ENCODE peak calls at places on chromosomes 3 and 15, in four cellular contexts. One of them, this sample, is unnamed.

GRCh38 chr3:10299175-10299574 is 6.4 kb upstream of the GHRL start:
- DNase-seq in IMR-90: peak
- DNase-seq in GM12878: no peak
- DNase-seq in K562: no peak
- DNase-seq in this sample: no peak

GRCh38 chr3:197122394-197122793 is 92.8 kb upstream of the MELTF start:
- DNase-seq in IMR-90: no peak
- DNase-seq in GM12878: no peak
- DNase-seq in K562: no peak
- DNase-seq in this sample: no peak

GRCh38 chr3:138944842-138945645 is 1.9 kb downstream of the FOXL2 start:
- DNase-seq in IMR-90: no peak
- DNase-seq in GM12878: no peak
- DNase-seq in K562: peak
- DNase-seq in this sample: no peak

GRCh38 chr3:171653701-171654100 is 156.6 kb downstream of the PLD1 start:
- DNase-seq in IMR-90: no peak
- DNase-seq in GM12878: no peak
- DNase-seq in K562: no peak
- DNase-seq in this sample: no peak

GRCh38 chr3:73408597-73408996 is 216.1 kb downstream of the PDZRN3 start:
- DNase-seq in IMR-90: no peak
- DNase-seq in GM12878: no peak
- DNase-seq in K562: no peak
- DNase-seq in this sample: no peak

GRCh38 chr3:86801921-86802320 is 189.0 kb downstream of the VGLL3 start:
- DNase-seq in IMR-90: peak
- DNase-seq in GM12878: no peak
- DNase-seq in K562: no peak
- DNase-seq in this sample: no peak

GRCh38 chr3:43770426-43771103 is 79.8 kb downstream of the ABHD5 start:
- DNase-seq in IMR-90: no peak
- DNase-seq in GM12878: no peak
- DNase-seq in K562: peak
- DNase-seq in this sample: peak

GRCh38 chr15:98801234-98801561 is 152.9 kb downstream of the IGF1R start:
- DNase-seq in IMR-90: no peak
- DNase-seq in GM12878: no peak
- DNase-seq in K562: no peak
- DNase-seq in this sample: no peak

GRCh38 chr15:92638291-92638708 is 17.3 kb downstream of the FAM174B start:
- DNase-seq in IMR-90: peak
- DNase-seq in GM12878: no peak
- DNase-seq in K562: no peak
- DNase-seq in this sample: no peak

GRCh38 chr3:23691343-23691895 is 114.3 kb upstream of the UBE2E1 start:
- DNase-seq in IMR-90: peak
- DNase-seq in GM12878: no peak
- DNase-seq in K562: no peak
- DNase-seq in this sample: no peak

DNA sequence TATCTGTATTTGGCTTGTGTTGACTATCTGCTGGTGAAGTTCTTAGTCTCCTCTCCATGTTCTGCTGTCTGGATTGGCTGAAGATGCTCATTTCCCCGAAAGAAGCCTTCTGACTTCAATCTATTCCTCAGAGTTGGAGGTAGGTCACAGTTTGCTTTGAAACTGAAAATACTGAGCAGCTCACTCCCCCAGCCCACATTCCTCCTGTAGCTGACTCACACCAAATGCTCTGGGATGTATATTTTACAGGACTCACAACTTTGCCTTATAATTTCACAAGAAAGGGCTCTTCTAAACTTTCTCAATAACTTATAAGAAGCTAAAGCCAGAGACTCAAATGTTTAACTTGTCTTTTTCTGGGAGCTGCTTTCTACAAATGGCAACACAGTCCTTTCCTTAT is 36.3 kb upstream of the SNX4 start:
- DNase-seq in IMR-90: peak
- DNase-seq in GM12878: no peak
- DNase-seq in K562: no peak
- DNase-seq in this sample: no peak
- TF ChIP-seq ELK1 in IMR-90: no peak
- TF ChIP-seq ELK1 in GM12878: no peak
- TF ChIP-seq ELK1 in K562: no peak
- TF ChIP-seq ELK1 in this sample: no peak

GRCh38 chr15:39462691-39463090 is 118.2 kb upstream of the THBS1 start:
- DNase-seq in IMR-90: peak
- DNase-seq in GM12878: no peak
- DNase-seq in K562: no peak
- DNase-seq in this sample: no peak

GRCh38 chr15:39460748-39461147 is 120.1 kb upstream of the THBS1 start:
- DNase-seq in IMR-90: no peak
- DNase-seq in GM12878: no peak
- DNase-seq in K562: no peak
- DNase-seq in this sample: no peak

GRCh38 chr15:39459538-39459937 is 121.3 kb upstream of the THBS1 start:
- DNase-seq in IMR-90: no peak
- DNase-seq in GM12878: no peak
- DNase-seq in K562: no peak
- DNase-seq in this sample: no peak

GRCh38 chr15:39458131-39458530 is 122.7 kb upstream of the THBS1 start:
- DNase-seq in IMR-90: no peak
- DNase-seq in GM12878: no peak
- DNase-seq in K562: no peak
- DNase-seq in this sample: no peak

DNA sequence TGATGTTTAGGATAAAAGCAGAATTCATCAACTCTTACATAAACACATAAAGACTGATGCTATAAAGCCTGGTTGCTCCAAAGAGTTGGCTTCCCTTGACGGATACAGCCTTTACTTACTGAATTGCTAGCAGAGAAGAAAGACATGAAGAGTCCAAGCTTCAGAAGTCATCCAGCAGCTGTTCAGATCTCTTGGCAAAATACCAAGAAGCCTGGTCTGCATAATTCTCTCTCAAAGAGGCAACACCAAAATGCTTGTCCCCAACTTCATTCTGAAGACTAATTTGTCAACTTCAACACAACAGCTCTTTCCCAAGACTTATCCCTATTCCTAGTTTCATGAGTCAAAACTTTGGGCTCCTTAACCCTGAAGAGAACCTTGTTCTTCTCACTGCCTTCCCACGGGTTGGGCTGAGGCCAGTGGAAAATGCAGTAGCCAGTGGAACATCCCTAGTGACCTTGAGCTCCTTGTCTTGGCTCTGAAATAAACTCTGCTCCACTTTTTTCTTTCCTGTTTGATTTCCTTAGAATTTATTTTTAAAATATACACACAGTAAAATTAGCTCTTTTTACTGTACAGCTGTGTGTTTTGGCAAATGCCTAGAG is 119.2 kb upstream of the THBS1 start:
- DNase-seq in IMR-90: no peak
- DNase-seq in GM12878: no peak
- DNase-seq in K562: no peak
- DNase-seq in this sample: no peak
- TF ChIP-seq ELK1 in IMR-90: no peak
- TF ChIP-seq ELK1 in GM12878: no peak
- TF ChIP-seq ELK1 in K562: no peak
- TF ChIP-seq ELK1 in this sample: no peak

GRCh38 chr3:115790759-115791158 is 167.4 kb downstream of the GAP43 start:
- DNase-seq in IMR-90: peak
- DNase-seq in GM12878: no peak
- DNase-seq in K562: peak
- DNase-seq in this sample: peak
- TF ChIP-seq ELK1 in IMR-90: no peak
- TF ChIP-seq ELK1 in GM12878: no peak
- TF ChIP-seq ELK1 in K562: no peak
- TF ChIP-seq ELK1 in this sample: no peak

GRCh38 chr15:67785431-67785830 is 39.9 kb upstream of the SKOR1 start:
- DNase-seq in IMR-90: no peak
- DNase-seq in GM12878: no peak
- DNase-seq in K562: no peak
- DNase-seq in this sample: no peak

GRCh38 chr15:67782592-67782991 is 42.7 kb upstream of the SKOR1 start:
- DNase-seq in IMR-90: no peak
- DNase-seq in GM12878: no peak
- DNase-seq in K562: no peak
- DNase-seq in this sample: no peak

GRCh38 chr15:67784856-67785430 is 40.4 kb upstream of the SKOR1 start:
- DNase-seq in IMR-90: no peak
- DNase-seq in GM12878: no peak
- DNase-seq in K562: no peak
- DNase-seq in this sample: no peak

GRCh38 chr15:67783303-67783702 is 42.0 kb upstream of the SKOR1 start:
- DNase-seq in IMR-90: no peak
- DNase-seq in GM12878: peak
- DNase-seq in K562: no peak
- DNase-seq in this sample: no peak

GRCh38 chr15:67784057-67784781 is 41.1 kb upstream of the SKOR1 start:
- DNase-seq in IMR-90: no peak
- DNase-seq in GM12878: peak
- DNase-seq in K562: no peak
- DNase-seq in this sample: no peak
- TF ChIP-seq ELK1 in IMR-90: no peak
- TF ChIP-seq ELK1 in GM12878: no peak
- TF ChIP-seq ELK1 in K562: no peak
- TF ChIP-seq ELK1 in this sample: no peak

This sample was measured in A549.